ENCODE peak calls at places on chromosomes 3 and 15, in nine cellular contexts. One of them, this sample, is unnamed.

GRCh38 chr3:113897373-113897777 is 50.4 kb upstream of the ZDHHC23 start:
- DNase-seq in brain microvascular endothelial cell: no peak
- DNase-seq in fibroblast of mammary gland: no peak
- DNase-seq in A673: no peak
- DNase-seq in GM12864: no peak
- DNase-seq in AG04449: no peak
- DNase-seq in BJ: no peak
- DNase-seq in SK-N-SH: no peak
- DNase-seq in WERI-Rb-1: no peak
- DNase-seq in this sample: no peak

GRCh38 chr3:196422976-196423781 is 9.0 kb downstream of the UBXN7 start:
- DNase-seq in brain microvascular endothelial cell: no peak
- DNase-seq in fibroblast of mammary gland: peak; percentile 36
- DNase-seq in A673: no peak
- DNase-seq in GM12864: no peak
- DNase-seq in AG04449: no peak
- DNase-seq in BJ: no peak
- DNase-seq in SK-N-SH: peak; percentile 73
- DNase-seq in WERI-Rb-1: no peak
- DNase-seq in this sample: no peak

GRCh38 chr3:114310701-114311100 is 16.9 kb downstream of the TIGIT start:
- DNase-seq in brain microvascular endothelial cell: no peak
- DNase-seq in fibroblast of mammary gland: peak; percentile 12
- DNase-seq in A673: no peak
- DNase-seq in GM12864: no peak
- DNase-seq in AG04449: no peak
- DNase-seq in BJ: no peak
- DNase-seq in SK-N-SH: no peak
- DNase-seq in WERI-Rb-1: no peak
- DNase-seq in this sample: no peak

GRCh38 chr3:58177747-58178527 is 32.8 kb downstream of the DNASE1L3 start:
- DNase-seq in brain microvascular endothelial cell: peak; percentile 62
- DNase-seq in fibroblast of mammary gland: peak; percentile 76
- DNase-seq in A673: peak; percentile 87
- DNase-seq in GM12864: no peak
- DNase-seq in AG04449: no peak
- DNase-seq in BJ: no peak
- DNase-seq in SK-N-SH: peak; percentile 93
- DNase-seq in WERI-Rb-1: peak; percentile 91
- DNase-seq in this sample: peak; percentile 72

GRCh38 chr15:93028632-93029612 is 60.1 kb downstream of the RGMA start:
- DNase-seq in brain microvascular endothelial cell: peak; percentile 28
- DNase-seq in fibroblast of mammary gland: peak; percentile 98
- DNase-seq in A673: peak; percentile 82
- DNase-seq in GM12864: no peak
- DNase-seq in AG04449: peak; percentile 69
- DNase-seq in BJ: peak; percentile 62
- DNase-seq in SK-N-SH: no peak
- DNase-seq in WERI-Rb-1: no peak
- DNase-seq in this sample: peak; percentile 98

GRCh38 chr3:188185717-188186236 is 31.8 kb downstream of the LPP start:
- DNase-seq in brain microvascular endothelial cell: no peak
- DNase-seq in fibroblast of mammary gland: no peak
- DNase-seq in A673: no peak
- DNase-seq in GM12864: no peak
- DNase-seq in AG04449: no peak
- DNase-seq in BJ: no peak
- DNase-seq in SK-N-SH: no peak
- DNase-seq in WERI-Rb-1: no peak
- DNase-seq in this sample: no peak

GRCh38 chr15:89858661-89859458 is 34.9 kb downstream of the AP3S2 start:
- DNase-seq in brain microvascular endothelial cell: no peak
- DNase-seq in fibroblast of mammary gland: no peak
- DNase-seq in A673: no peak
- DNase-seq in GM12864: no peak
- DNase-seq in AG04449: no peak
- DNase-seq in BJ: no peak
- DNase-seq in SK-N-SH: no peak
- DNase-seq in WERI-Rb-1: no peak
- DNase-seq in this sample: no peak

GRCh38 chr3:197798863-197799262 is 7.8 kb downstream of the LRCH3 start:
- DNase-seq in brain microvascular endothelial cell: no peak
- DNase-seq in fibroblast of mammary gland: no peak
- DNase-seq in A673: no peak
- DNase-seq in GM12864: no peak
- DNase-seq in AG04449: no peak
- DNase-seq in BJ: no peak
- DNase-seq in SK-N-SH: no peak
- DNase-seq in WERI-Rb-1: no peak
- DNase-seq in this sample: no peak

GRCh38 chr15:25905140-25905539 is 42.0 kb upstream of the ATP10A start:
- DNase-seq in brain microvascular endothelial cell: peak; percentile 52
- DNase-seq in fibroblast of mammary gland: peak; percentile 96
- DNase-seq in A673: no peak
- DNase-seq in GM12864: no peak
- DNase-seq in AG04449: peak; percentile 68
- DNase-seq in BJ: peak; percentile 61
- DNase-seq in SK-N-SH: no peak
- DNase-seq in WERI-Rb-1: no peak
- DNase-seq in this sample: peak; percentile 95

GRCh38 chr3:187305881-187306280 is 14.3 kb upstream of the MASP1 start:
- DNase-seq in brain microvascular endothelial cell: no peak
- DNase-seq in fibroblast of mammary gland: no peak
- DNase-seq in A673: no peak
- DNase-seq in GM12864: no peak
- DNase-seq in AG04449: no peak
- DNase-seq in BJ: no peak
- DNase-seq in SK-N-SH: no peak
- DNase-seq in WERI-Rb-1: no peak
- DNase-seq in this sample: no peak

GRCh38 chr15:47404877-47405276 is 312.4 kb upstream of the SEMA6D start:
- DNase-seq in brain microvascular endothelial cell: no peak
- DNase-seq in fibroblast of mammary gland: no peak
- DNase-seq in A673: no peak
- DNase-seq in GM12864: no peak
- DNase-seq in AG04449: no peak
- DNase-seq in BJ: no peak
- DNase-seq in SK-N-SH: no peak
- DNase-seq in WERI-Rb-1: no peak
- DNase-seq in this sample: no peak

GRCh38 chr3:124429129-124429815 is 301.0 kb upstream of the UMPS start:
- DNase-seq in brain microvascular endothelial cell: peak; percentile 12
- DNase-seq in fibroblast of mammary gland: peak; percentile 25
- DNase-seq in A673: peak; percentile 93
- DNase-seq in GM12864: no peak
- DNase-seq in AG04449: no peak
- DNase-seq in BJ: peak; percentile 55
- DNase-seq in SK-N-SH: peak; percentile 29
- DNase-seq in WERI-Rb-1: no peak
- DNase-seq in this sample: peak; percentile 58

GRCh38 chr3:185267193-185267592 is 13.3 kb upstream of the EHHADH start:
- DNase-seq in brain microvascular endothelial cell: no peak
- DNase-seq in fibroblast of mammary gland: no peak
- DNase-seq in A673: no peak
- DNase-seq in GM12864: no peak
- DNase-seq in AG04449: no peak
- DNase-seq in BJ: no peak
- DNase-seq in SK-N-SH: no peak
- DNase-seq in WERI-Rb-1: no peak
- DNase-seq in this sample: no peak

GRCh38 chr3:87733671-87734367 is 325.0 kb downstream of the CGGBP1 start:
- DNase-seq in brain microvascular endothelial cell: no peak
- DNase-seq in fibroblast of mammary gland: no peak
- DNase-seq in A673: no peak
- DNase-seq in GM12864: no peak
- DNase-seq in AG04449: no peak
- DNase-seq in BJ: no peak
- DNase-seq in SK-N-SH: no peak
- DNase-seq in WERI-Rb-1: no peak
- DNase-seq in this sample: no peak
- H3K4me3 ChIP-seq in brain microvascular endothelial cell: no peak overlapping the region
- H3K4me3 ChIP-seq in fibroblast of mammary gland: no peak overlapping the region
- H3K4me3 ChIP-seq in A673: no peak overlapping the region
- H3K4me3 ChIP-seq in GM12864: no peak overlapping the region
- H3K4me3 ChIP-seq in AG04449: no peak overlapping the region
- H3K4me3 ChIP-seq in BJ: no peak overlapping the region
- H3K4me3 ChIP-seq in SK-N-SH: no peak overlapping the region
- H3K4me3 ChIP-seq in WERI-Rb-1: no peak overlapping the region
- H3K4me3 ChIP-seq in this sample: no peak overlapping the region

GRCh38 chr3:148309390-148310035 is 388.2 kb upstream of the AGTR1 start:
- DNase-seq in brain microvascular endothelial cell: peak; percentile 55
- DNase-seq in fibroblast of mammary gland: peak; percentile 63
- DNase-seq in A673: peak; percentile 72
- DNase-seq in GM12864: peak; percentile 37
- DNase-seq in AG04449: no peak
- DNase-seq in BJ: no peak
- DNase-seq in SK-N-SH: peak; percentile 18
- DNase-seq in WERI-Rb-1: peak; percentile 48
- DNase-seq in this sample: peak; percentile 54
- TF ChIP-seq CTCF in brain microvascular endothelial cell: peak; percentile 85
- TF ChIP-seq CTCF in fibroblast of mammary gland: peak; percentile 89
- TF ChIP-seq CTCF in A673: peak; percentile 74
- TF ChIP-seq CTCF in GM12864: peak; percentile 83
- TF ChIP-seq CTCF in AG04449: peak; percentile 82
- TF ChIP-seq CTCF in BJ: peak; percentile 88
- TF ChIP-seq CTCF in SK-N-SH: peak; percentile 82
- TF ChIP-seq CTCF in WERI-Rb-1: peak; percentile 76
- TF ChIP-seq CTCF in this sample: peak; percentile 93

DNA sequence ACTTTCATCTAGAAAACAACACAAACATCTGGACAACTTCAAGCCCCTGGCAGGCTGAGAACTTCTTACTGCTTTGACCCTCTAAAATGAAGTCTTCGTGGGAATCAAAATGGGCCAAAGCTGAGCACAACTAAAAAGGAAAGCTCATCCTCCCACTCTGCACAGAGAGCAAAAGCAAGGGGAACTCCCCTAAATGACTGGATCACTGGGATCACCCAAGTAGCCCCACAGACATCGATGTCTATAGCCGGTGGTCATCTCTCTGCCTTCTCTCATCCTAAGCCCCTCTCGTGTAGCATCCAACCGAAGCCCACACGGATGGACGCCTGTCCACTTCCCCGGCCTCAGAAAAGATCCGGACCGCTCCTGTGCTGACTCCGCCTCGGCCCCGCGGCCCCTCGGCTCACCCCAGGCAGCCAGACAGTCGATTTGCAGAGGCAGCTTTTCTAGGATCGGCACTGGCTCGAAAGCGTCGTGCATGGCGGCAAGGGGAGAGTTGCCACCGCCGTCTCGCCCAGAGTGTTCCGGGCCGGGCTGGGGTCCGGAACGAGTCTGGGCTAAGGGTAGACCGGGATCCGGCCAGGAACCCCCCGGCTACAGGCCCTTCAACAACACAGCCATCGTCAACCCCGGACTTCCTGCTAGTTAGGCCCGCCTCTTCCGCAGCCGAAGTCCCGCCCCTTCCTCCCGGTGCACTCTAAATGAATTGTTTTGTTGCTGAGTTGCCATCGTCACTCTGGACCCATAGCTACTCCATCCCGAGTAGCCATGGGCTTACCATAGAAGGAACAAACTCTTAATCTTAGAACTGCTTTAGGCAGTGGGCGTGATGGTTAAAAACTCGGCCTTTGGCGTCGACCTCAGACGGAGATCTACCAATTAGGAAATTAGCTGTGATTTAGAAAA is at the start of gene VPS39:
- DNase-seq in brain microvascular endothelial cell: peak; percentile 90
- DNase-seq in fibroblast of mammary gland: peak; percentile 83
- DNase-seq in A673: peak; percentile 89
- DNase-seq in GM12864: peak; percentile 65
- DNase-seq in AG04449: peak; percentile 34
- DNase-seq in BJ: peak; percentile 52
- DNase-seq in SK-N-SH: peak; percentile 90
- DNase-seq in WERI-Rb-1: peak; percentile 88
- DNase-seq in this sample: peak; percentile 86
- H3K4me3 ChIP-seq in brain microvascular endothelial cell: peak within 1 kb of the TSS; percentile 92
- H3K4me3 ChIP-seq in fibroblast of mammary gland: peak within 1 kb of the TSS; percentile 96
- H3K4me3 ChIP-seq in A673: peak within 1 kb of the TSS; percentile 97
- H3K4me3 ChIP-seq in GM12864: peak within 1 kb of the TSS; percentile 85
- H3K4me3 ChIP-seq in AG04449: peak within 1 kb of the TSS; percentile 79
- H3K4me3 ChIP-seq in BJ: peak within 1 kb of the TSS; percentile 76
- H3K4me3 ChIP-seq in SK-N-SH: peak within 1 kb of the TSS; percentile 100
- H3K4me3 ChIP-seq in WERI-Rb-1: peak within 1 kb of the TSS; percentile 89
- H3K4me3 ChIP-seq in this sample: peak within 1 kb of the TSS; percentile 91

GRCh38 chr15:31489281-31489680 is 162.6 kb downstream of the KLF13 start:
- DNase-seq in brain microvascular endothelial cell: no peak
- DNase-seq in fibroblast of mammary gland: no peak
- DNase-seq in A673: no peak
- DNase-seq in GM12864: no peak
- DNase-seq in AG04449: no peak
- DNase-seq in BJ: no peak
- DNase-seq in SK-N-SH: no peak
- DNase-seq in WERI-Rb-1: no peak
- DNase-seq in this sample: no peak

GRCh38 chr15:31486906-31487695 is 160.5 kb downstream of the KLF13 start:
- DNase-seq in brain microvascular endothelial cell: no peak
- DNase-seq in fibroblast of mammary gland: no peak
- DNase-seq in A673: no peak
- DNase-seq in GM12864: no peak
- DNase-seq in AG04449: no peak
- DNase-seq in BJ: no peak
- DNase-seq in SK-N-SH: no peak
- DNase-seq in WERI-Rb-1: no peak
- DNase-seq in this sample: no peak

GRCh38 chr15:31486506-31486905 is 159.9 kb downstream of the KLF13 start:
- DNase-seq in brain microvascular endothelial cell: no peak
- DNase-seq in fibroblast of mammary gland: no peak
- DNase-seq in A673: no peak
- DNase-seq in GM12864: no peak
- DNase-seq in AG04449: no peak
- DNase-seq in BJ: no peak
- DNase-seq in SK-N-SH: no peak
- DNase-seq in WERI-Rb-1: no peak
- DNase-seq in this sample: no peak

GRCh38 chr15:31488437-31489204 is 162.0 kb downstream of the KLF13 start:
- DNase-seq in brain microvascular endothelial cell: peak; percentile 79
- DNase-seq in fibroblast of mammary gland: peak; percentile 95
- DNase-seq in A673: peak; percentile 74
- DNase-seq in GM12864: peak; percentile 72
- DNase-seq in AG04449: peak; percentile 61
- DNase-seq in BJ: no peak
- DNase-seq in SK-N-SH: peak; percentile 92
- DNase-seq in WERI-Rb-1: peak; percentile 73
- DNase-seq in this sample: peak; percentile 90

DNA sequence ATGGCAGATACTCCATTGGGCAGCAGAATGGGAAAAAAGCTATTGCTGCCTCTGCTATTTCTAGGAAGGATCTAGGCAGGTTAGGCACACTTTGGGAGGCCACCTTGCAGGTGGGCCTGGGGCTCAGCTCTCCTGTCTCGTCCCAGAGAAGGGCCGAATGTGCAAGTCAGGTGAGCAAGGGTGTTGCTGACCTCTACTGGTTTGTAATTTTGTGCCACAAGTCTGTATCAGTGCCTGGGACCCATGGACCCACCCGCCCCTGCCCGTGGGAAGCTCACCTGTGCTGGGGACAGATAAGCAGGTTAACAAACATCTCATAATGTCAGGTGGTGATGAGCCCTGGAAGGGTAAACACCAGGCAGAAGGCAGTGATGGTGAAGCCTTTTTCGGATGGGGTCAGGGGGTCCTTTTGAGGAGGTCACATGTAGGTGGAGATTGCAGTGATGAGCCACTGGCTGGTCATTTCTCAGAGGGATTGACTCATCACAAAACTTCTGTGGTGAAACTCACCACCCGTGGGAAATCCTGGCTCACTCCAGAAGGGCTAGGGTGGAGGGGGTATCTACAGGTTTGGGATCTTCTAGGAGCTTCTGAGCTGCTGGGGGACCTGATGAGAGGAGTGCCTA is 161.3 kb downstream of the KLF13 start:
- DNase-seq in brain microvascular endothelial cell: peak; percentile 40
- DNase-seq in fibroblast of mammary gland: peak; percentile 89
- DNase-seq in A673: no peak
- DNase-seq in GM12864: no peak
- DNase-seq in AG04449: no peak
- DNase-seq in BJ: no peak
- DNase-seq in SK-N-SH: no peak
- DNase-seq in WERI-Rb-1: no peak
- DNase-seq in this sample: peak; percentile 66
- TF ChIP-seq CTCF in brain microvascular endothelial cell: no peak
- TF ChIP-seq CTCF in fibroblast of mammary gland: peak; percentile 8
- TF ChIP-seq CTCF in A673: no peak
- TF ChIP-seq CTCF in GM12864: peak; percentile 46
- TF ChIP-seq CTCF in AG04449: no peak
- TF ChIP-seq CTCF in BJ: peak; percentile 4
- TF ChIP-seq CTCF in SK-N-SH: no peak
- TF ChIP-seq CTCF in WERI-Rb-1: peak; percentile 22
- TF ChIP-seq CTCF in this sample: no peak

This sample was measured in AG10803.